ENCODE peak calls at places on chromosomes 5 and 9, in seven cellular contexts. C is keratinocyte, L is spleen, V is aorta, F is transverse colon, A is astrocyte, O is body of pancreas. N is an unnamed sample.

GRCh38 chr5:151085517-151086031 is 4.7 kb upstream of the TNIP1 start:
- DNase-seq in V (peak; percentile 88), A (no peak), C (no peak), F (peak; percentile 77), L (peak; percentile 82), O (peak; percentile 58), N (peak; percentile 82)

GRCh38 chr5:117761190-117761589 is 1186.6 kb upstream of the SEMA6A start:
- DNase-seq in L (no peak), V (no peak), F (no peak), A (no peak), O (no peak), C (no peak), N (no peak)

GRCh38 chr5:67361932-67362729 is 165.5 kb upstream of the CD180 start:
- DNase-seq in V (no peak), L (no peak), A (peak; percentile 85), F (no peak), C (no peak), O (no peak), N (no peak)

GRCh38 chr5:14469485-14470377 is 111.9 kb upstream of the OTULINL start:
- DNase-seq in O (no peak), A (no peak), L (no peak), F (no peak), C (no peak), V (no peak), N (no peak)

GRCh38 chr5:127757576-127757975 is 54.4 kb downstream of the CCDC192 start:
- DNase-seq in L (no peak), C (no peak), V (no peak), O (peak; percentile 46), A (peak; percentile 50), F (peak; percentile 39), N (peak; percentile 69)

GRCh38 chr5:81316581-81316980 is 15.2 kb downstream of the ZCCHC9 start:
- DNase-seq in F (no peak), C (no peak), O (no peak), A (peak; percentile 54), V (no peak), L (no peak), N (no peak)

GRCh38 chr9:132750668-132751067 is 80.4 kb downstream of the GTF3C4 start:
- DNase-seq in C (no peak), L (no peak), V (no peak), O (no peak), A (no peak), F (no peak), N (no peak)

GRCh38 chr9:125763373-125763772 is 16.2 kb downstream of the PBX3 start:
- DNase-seq in L (no peak), F (no peak), C (peak; percentile 50), O (no peak), V (no peak), A (peak; percentile 62), N (no peak)

GRCh38 chr5:39478851-39479250 is 54.1 kb upstream of the DAB2 start:
- DNase-seq in F (no peak), A (peak; percentile 66), L (no peak), V (no peak), C (no peak), O (no peak), N (no peak)

GRCh38 chr9:125633116-125633743 is 73.8 kb downstream of the MAPKAP1 start:
- DNase-seq in A (no peak), C (no peak), L (no peak), F (no peak), O (peak; percentile 32), V (no peak), N (no peak)

GRCh38 chr5:158116965-158117364 is 258.0 kb upstream of the CLINT1 start:
- DNase-seq in F (no peak), C (no peak), O (no peak), L (no peak), V (no peak), A (no peak), N (no peak)

GRCh38 chr5:147805030-147805454 is 22.5 kb upstream of the JAKMIP2 start:
- DNase-seq in L (peak; percentile 84), O (no peak), A (no peak), C (no peak), F (peak; percentile 17), V (no peak), N (no peak)

GRCh38 chr5:77249475-77249874 is 39.0 kb downstream of the PDE8B start:
- DNase-seq in L (no peak), V (no peak), F (no peak), C (no peak), O (no peak), A (no peak), N (no peak)

DNA sequence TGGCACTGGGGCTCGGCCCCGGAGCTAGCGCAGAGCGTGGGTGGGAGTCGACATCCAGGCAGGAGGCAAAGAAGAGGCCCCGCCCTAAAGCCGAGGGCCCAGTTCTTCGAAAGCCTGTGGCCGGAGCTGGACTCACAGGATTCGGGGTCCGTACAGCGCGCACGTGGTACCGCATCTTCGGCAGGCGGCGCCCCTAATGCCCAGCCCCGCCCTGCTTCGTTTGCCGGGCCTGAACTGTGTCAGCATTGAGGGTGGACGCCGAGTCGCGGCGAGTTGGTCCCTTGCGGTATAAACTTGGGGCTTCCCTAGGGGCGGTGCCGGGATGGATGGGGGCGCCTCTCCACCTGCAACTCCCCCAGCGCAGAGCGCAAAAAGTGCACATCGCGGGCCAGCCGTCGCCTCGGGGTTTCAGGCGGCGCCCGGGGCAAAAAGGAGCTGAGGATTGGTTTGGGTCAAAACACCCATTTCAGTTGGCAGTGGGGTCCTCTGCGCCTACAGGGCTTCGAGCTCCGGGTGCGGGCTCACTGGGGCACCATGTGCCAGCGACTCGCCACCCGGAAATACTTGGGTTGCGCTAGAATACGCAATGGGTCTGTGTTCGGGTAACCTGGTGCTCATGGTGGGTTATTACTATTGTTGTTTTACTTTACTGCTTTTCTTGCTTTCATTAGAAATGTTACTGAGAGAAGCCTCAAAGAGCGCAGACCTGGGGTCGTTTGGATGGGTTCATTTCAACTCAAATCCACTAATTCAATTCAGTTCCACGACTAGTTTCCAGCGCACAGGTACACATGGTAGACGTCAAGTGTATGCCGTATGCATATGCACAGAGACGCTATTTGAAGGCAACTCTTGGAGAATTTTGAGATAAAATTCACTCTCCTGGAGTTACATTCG is 3.9 kb upstream of the PAX5 start:
- DNase-seq in A (no peak), O (no peak), V (peak; percentile 74), F (peak; percentile 27), C (no peak), L (peak; percentile 88), N (no peak)
- H3K4me3 ChIP-seq in A (no peak overlapping the region), O (no peak overlapping the region), V (peak overlapping the region; percentile 23), F (peak overlapping the region; percentile 18), C (peak overlapping the region; percentile 81), L (peak overlapping the region; percentile 24), N (peak overlapping the region; percentile 54)

DNA sequence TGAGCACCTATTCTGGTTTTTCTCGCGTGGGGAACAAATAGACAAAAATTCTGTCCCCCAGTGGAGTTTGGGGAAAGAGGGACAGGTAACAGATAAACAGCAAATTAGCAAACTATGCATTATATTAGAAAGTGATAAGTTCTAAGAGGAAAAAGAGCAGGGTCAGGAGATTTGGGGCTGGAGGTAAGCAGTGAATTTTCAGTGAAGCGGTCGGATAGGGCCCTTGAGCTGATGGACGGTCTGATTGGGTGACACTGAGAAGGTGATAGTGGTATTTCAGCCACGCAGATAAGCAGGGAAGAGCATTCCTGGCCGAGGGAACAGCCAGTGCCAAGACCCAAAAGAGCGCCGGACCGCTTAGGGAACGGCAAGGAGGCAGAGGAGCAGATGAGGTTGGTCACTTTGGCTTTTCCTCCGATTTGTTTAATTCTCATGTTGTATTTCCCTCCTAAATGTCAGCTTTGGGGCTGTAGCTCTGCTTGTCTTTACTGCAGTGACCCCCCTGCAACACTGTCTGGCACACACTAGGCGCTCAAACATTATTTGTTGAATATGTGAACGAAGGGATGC is 1.0 kb upstream of the PTPN3 start:
- DNase-seq in C (no peak), V (no peak), O (no peak), L (no peak), F (no peak), A (no peak), N (no peak)
- H3K27me3 ChIP-seq in C (peaks cover 5% of the 10 kb centered on the region), V (no peaks in the 10 kb centered on the region), O (no peaks in the 10 kb centered on the region), L (peaks cover 79% of the 10 kb centered on the region), F (peaks cover 41% of the 10 kb centered on the region), A (peaks cover 74% of the 10 kb centered on the region), N (peaks cover 7% of the 10 kb centered on the region)

GRCh38 chr5:88394531-88395185 is 126.0 kb upstream of the TMEM161B start:
- DNase-seq in L (no peak), O (no peak), C (no peak), A (peak; percentile 41), F (no peak), V (no peak), N (no peak)

GRCh38 chr5:88396126-88396525 is 127.5 kb upstream of the TMEM161B start:
- DNase-seq in F (no peak), A (no peak), V (no peak), L (no peak), C (no peak), O (no peak), N (no peak)

GRCh38 chr5:88391116-88391515 is 122.5 kb upstream of the TMEM161B start:
- DNase-seq in C (no peak), L (no peak), A (no peak), F (no peak), V (no peak), O (no peak), N (no peak)

GRCh38 chr5:88393721-88394530 is 125.3 kb upstream of the TMEM161B start:
- DNase-seq in A (no peak), F (no peak), L (no peak), C (no peak), V (no peak), O (no peak), N (no peak)

DNA sequence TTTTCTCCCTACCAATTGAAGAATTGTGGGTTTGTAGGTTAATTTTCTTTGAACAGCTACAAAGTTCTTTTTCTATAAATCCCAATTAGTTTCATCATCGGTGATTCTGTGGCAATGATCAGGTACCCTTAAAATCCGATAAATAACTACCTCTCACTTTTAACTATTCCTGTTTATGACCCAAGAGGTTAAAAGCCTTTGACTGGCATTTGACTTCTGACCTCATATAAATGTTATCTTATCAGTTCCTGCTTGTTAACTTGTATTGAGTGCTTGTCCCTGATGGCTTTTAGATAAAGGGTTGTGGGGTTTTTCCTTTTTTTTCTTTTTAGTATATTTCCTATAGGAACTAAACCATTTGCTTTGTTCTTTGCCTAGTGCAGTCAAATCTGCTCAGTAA is 124.4 kb upstream of the TMEM161B start:
- DNase-seq in L (no peak), V (no peak), C (no peak), F (no peak), O (no peak), A (no peak), N (no peak)
- H3K4me1 ChIP-seq in L (no peaks in the 10 kb centered on the region), V (no peaks in the 10 kb centered on the region), C (no peaks in the 10 kb centered on the region), F (no peaks in the 10 kb centered on the region), O (no peaks in the 10 kb centered on the region), A (peaks cover 38% of the 10 kb centered on the region), N (no peaks in the 10 kb centered on the region)

DNA sequence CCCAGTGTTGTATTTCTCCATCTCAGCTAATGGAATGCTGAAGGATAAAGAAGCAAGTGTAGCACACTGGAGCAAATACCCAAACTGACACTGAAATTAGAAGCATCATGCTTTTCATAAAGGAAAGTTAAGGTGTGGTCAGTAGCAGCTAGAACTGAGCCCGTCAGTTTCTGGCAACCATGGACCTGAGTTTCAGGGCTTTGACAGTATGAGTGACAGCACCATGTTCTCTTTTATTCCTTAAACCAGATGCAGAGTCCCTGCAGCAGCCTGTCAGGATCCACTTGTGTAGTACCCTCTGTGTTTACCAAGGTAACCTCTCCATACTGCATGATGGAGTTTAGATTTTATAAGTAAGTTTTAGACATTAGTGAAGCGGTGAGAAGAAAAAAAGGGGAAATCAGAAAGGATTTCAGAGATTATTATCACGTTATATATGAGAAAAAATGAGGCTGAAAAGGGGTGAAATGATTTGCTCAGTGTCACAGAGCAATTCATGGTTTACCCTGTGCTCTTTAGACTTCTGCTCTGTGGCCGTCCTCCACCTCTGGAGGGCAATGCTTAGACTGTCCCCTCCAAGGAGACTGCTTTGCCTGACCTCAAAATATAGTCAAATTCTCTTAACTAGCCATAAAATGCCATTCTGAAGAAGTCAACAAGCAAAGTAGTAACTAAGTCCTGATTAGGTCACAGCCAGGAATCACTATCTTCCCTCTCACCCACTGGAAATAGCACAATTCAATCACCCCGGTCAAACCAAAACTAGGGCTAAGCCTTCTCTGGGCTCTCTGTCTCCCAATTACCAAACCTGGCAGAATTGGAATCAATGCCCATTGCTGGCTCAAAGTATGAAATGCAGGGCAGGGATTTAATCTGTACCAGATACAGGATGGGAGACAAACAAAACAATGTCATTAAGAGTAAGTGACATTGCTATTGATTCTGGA is 10.5 kb upstream of the MYOT start:
- DNase-seq in A (no peak), O (no peak), C (no peak), V (no peak), L (no peak), F (no peak), N (no peak)
- H3K4me3 ChIP-seq in A (no peak overlapping the region), O (no peak overlapping the region), C (no peak overlapping the region), V (no peak overlapping the region), L (no peak overlapping the region), F (no peak overlapping the region), N (no peak overlapping the region)